ENCODE peak calls at places on chromosome 15, in four cellular contexts. One of them, this sample, is unnamed.
A peak's percentile ranks its signal among the peaks of the same experiment; 100 is the strongest.

GRCh38 chr15:45448066-45448510 is 69.7 kb upstream of the GATM start:
- DNase-seq in MM.1S: no peak
- DNase-seq in hepatocyte: no peak
- DNase-seq in CD4-positive, CD25-positive, alpha-beta regulatory T cell: no peak
- DNase-seq in this sample: no peak

GRCh38 chr15:101027920-101028319 is 108.8 kb downstream of the LRRK1 start:
- DNase-seq in hepatocyte: no peak
- DNase-seq in CD4-positive, CD25-positive, alpha-beta regulatory T cell: no peak
- DNase-seq in MM.1S: no peak
- DNase-seq in this sample: no peak

GRCh38 chr15:59688383-59688887 is 685 bp downstream of the BNIP2 start:
- DNase-seq in CD4-positive, CD25-positive, alpha-beta regulatory T cell: peak; percentile 29
- DNase-seq in MM.1S: peak; percentile 33
- DNase-seq in hepatocyte: no peak
- DNase-seq in this sample: no peak

GRCh38 chr15:29665441-29665985 is 156.8 kb downstream of the TJP1 start:
- DNase-seq in CD4-positive, CD25-positive, alpha-beta regulatory T cell: no peak
- DNase-seq in hepatocyte: no peak
- DNase-seq in MM.1S: no peak
- DNase-seq in this sample: no peak

GRCh38 chr15:100056411-100057072 is 285.2 kb downstream of the ADAMTS17 start:
- DNase-seq in hepatocyte: no peak
- DNase-seq in CD4-positive, CD25-positive, alpha-beta regulatory T cell: no peak
- DNase-seq in MM.1S: no peak
- DNase-seq in this sample: no peak

GRCh38 chr15:89024418-89024817 is 63.8 kb upstream of the ABHD2 start:
- DNase-seq in hepatocyte: no peak
- DNase-seq in CD4-positive, CD25-positive, alpha-beta regulatory T cell: no peak
- DNase-seq in MM.1S: no peak
- DNase-seq in this sample: no peak

GRCh38 chr15:48754011-48754410 is 56.9 kb downstream of the CEP152 start:
- DNase-seq in CD4-positive, CD25-positive, alpha-beta regulatory T cell: no peak
- DNase-seq in hepatocyte: no peak
- DNase-seq in MM.1S: no peak
- DNase-seq in this sample: no peak

GRCh38 chr15:20646529-20647142 is 105.0 kb upstream of the GOLGA6L6 start:
- DNase-seq in hepatocyte: no peak
- DNase-seq in MM.1S: peak; percentile 74
- DNase-seq in CD4-positive, CD25-positive, alpha-beta regulatory T cell: no peak
- DNase-seq in this sample: no peak

GRCh38 chr15:70199124-70199482 is 101.4 kb upstream of the TLE3 start:
- DNase-seq in hepatocyte: no peak
- DNase-seq in CD4-positive, CD25-positive, alpha-beta regulatory T cell: no peak
- DNase-seq in MM.1S: no peak
- DNase-seq in this sample: no peak

GRCh38 chr15:68795298-68795848 is 25.3 kb downstream of the ANP32A start:
- DNase-seq in MM.1S: peak; percentile 68
- DNase-seq in CD4-positive, CD25-positive, alpha-beta regulatory T cell: peak; percentile 53
- DNase-seq in hepatocyte: peak; percentile 86
- DNase-seq in this sample: peak; percentile 59

GRCh38 chr15:73745073-73745472 is 8.1 kb downstream of the INSYN1 start:
- DNase-seq in hepatocyte: no peak
- DNase-seq in CD4-positive, CD25-positive, alpha-beta regulatory T cell: no peak
- DNase-seq in MM.1S: no peak
- DNase-seq in this sample: no peak

GRCh38 chr15:71279757-71280141 is 164.5 kb downstream of the THSD4 start:
- DNase-seq in hepatocyte: no peak
- DNase-seq in CD4-positive, CD25-positive, alpha-beta regulatory T cell: no peak
- DNase-seq in MM.1S: no peak
- DNase-seq in this sample: no peak

GRCh38 chr15:71276355-71276665 is 161.0 kb downstream of the THSD4 start:
- DNase-seq in CD4-positive, CD25-positive, alpha-beta regulatory T cell: no peak
- DNase-seq in MM.1S: no peak
- DNase-seq in hepatocyte: peak; percentile 34
- DNase-seq in this sample: no peak

GRCh38 chr15:71282086-71282485 is 166.8 kb downstream of the THSD4 start:
- DNase-seq in CD4-positive, CD25-positive, alpha-beta regulatory T cell: no peak
- DNase-seq in hepatocyte: no peak
- DNase-seq in MM.1S: no peak
- DNase-seq in this sample: no peak

GRCh38 chr15:71275566-71276354 is 160.5 kb downstream of the THSD4 start:
- DNase-seq in hepatocyte: no peak
- DNase-seq in MM.1S: no peak
- DNase-seq in CD4-positive, CD25-positive, alpha-beta regulatory T cell: no peak
- DNase-seq in this sample: no peak

DNA sequence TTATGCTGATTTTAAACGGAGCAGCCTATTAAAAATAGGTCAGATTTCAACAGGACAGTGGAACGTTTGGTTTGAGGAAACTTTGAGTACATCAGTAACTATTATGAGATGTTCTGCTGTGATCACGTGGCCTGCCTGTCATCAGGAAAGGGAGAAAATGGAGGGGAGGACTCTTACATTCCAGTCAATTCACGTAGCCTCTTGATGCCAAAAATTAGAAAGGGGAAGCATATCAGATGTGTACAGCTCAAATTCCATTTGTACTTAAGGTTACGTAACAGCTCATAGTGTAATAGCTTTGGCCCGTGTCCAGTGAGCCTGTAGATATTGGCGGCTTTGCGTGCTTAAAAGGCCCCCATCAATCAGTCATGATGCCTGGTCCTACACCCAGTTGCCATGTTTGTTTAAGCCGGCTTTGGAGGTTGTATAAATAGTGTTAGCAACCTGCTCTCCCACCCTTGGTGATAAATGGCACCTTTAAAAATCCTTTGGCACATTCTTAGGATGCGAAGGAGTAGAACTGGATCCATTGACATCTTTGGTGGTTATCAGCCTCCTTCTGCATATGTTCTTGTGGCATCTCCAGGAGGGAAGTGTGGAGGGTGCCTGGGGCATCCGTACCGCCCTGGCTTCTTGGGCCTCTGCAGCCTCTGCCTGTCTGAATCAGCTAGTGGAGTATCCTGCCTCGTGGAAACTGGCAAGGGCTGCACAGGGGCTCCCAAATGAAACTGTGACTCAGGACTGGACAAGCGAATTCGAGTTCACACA is 163.9 kb downstream of the THSD4 start:
- DNase-seq in MM.1S: no peak
- DNase-seq in hepatocyte: peak; percentile 81
- DNase-seq in CD4-positive, CD25-positive, alpha-beta regulatory T cell: no peak
- DNase-seq in this sample: no peak
- H3K27ac ChIP-seq in MM.1S: no peak overlapping the region
- H3K27ac ChIP-seq in hepatocyte: peak overlapping the region; percentile 39
- H3K27ac ChIP-seq in CD4-positive, CD25-positive, alpha-beta regulatory T cell: no peak overlapping the region
- H3K27ac ChIP-seq in this sample: no peak overlapping the region

GRCh38 chr15:66408690-66409089 is 22.0 kb downstream of the MAP2K1 start:
- DNase-seq in CD4-positive, CD25-positive, alpha-beta regulatory T cell: no peak
- DNase-seq in MM.1S: no peak
- DNase-seq in hepatocyte: no peak
- DNase-seq in this sample: no peak
- H3K4me1 ChIP-seq in CD4-positive, CD25-positive, alpha-beta regulatory T cell: peaks cover 53% of the 10 kb centered on the region
- H3K4me1 ChIP-seq in MM.1S: peaks cover 25% of the 10 kb centered on the region
- H3K4me1 ChIP-seq in hepatocyte: no peaks in the 10 kb centered on the region
- H3K4me1 ChIP-seq in this sample: peaks cover 79% of the 10 kb centered on the region

GRCh38 chr15:40435331-40436089 is 5.2 kb upstream of the BAHD1 start:
- DNase-seq in MM.1S: no peak
- DNase-seq in hepatocyte: no peak
- DNase-seq in CD4-positive, CD25-positive, alpha-beta regulatory T cell: no peak
- DNase-seq in this sample: no peak
- H3K4me3 ChIP-seq in MM.1S: peak overlapping the region; percentile 50
- H3K4me3 ChIP-seq in hepatocyte: peak overlapping the region; percentile 45
- H3K4me3 ChIP-seq in CD4-positive, CD25-positive, alpha-beta regulatory T cell: no peak overlapping the region
- H3K4me3 ChIP-seq in this sample: peak overlapping the region; percentile 45

DNA sequence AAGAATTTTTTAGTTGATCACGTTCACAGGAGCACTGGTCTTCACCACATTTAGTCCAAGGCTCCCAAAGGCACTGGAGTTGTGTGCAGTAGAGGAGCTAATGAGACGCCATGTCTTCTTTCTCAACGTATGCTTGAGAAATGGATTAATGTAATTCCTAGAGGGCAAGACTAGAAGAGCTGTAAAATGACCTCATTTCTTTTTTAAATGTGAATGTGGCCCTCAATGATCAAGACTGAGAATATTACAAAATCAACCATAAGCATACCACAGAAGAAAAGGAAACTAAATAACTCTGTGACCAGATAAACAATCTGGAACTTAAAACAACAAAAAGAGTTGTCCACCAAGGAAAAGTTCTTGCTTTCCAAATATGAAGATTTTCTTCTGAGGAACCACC is 112.1 kb upstream of the THBS1 start:
- DNase-seq in CD4-positive, CD25-positive, alpha-beta regulatory T cell: no peak
- DNase-seq in MM.1S: no peak
- DNase-seq in hepatocyte: no peak
- DNase-seq in this sample: no peak
- H3K27ac ChIP-seq in CD4-positive, CD25-positive, alpha-beta regulatory T cell: no peak overlapping the region
- H3K27ac ChIP-seq in MM.1S: no peak overlapping the region
- H3K27ac ChIP-seq in hepatocyte: no peak overlapping the region
- H3K27ac ChIP-seq in this sample: no peak overlapping the region

GRCh38 chr15:98933376-98933775 is 74.2 kb downstream of the PGPEP1L start:
- DNase-seq in MM.1S: no peak
- DNase-seq in CD4-positive, CD25-positive, alpha-beta regulatory T cell: no peak
- DNase-seq in hepatocyte: no peak
- DNase-seq in this sample: no peak
- H3K4me1 ChIP-seq in MM.1S: no peaks in the 10 kb centered on the region
- H3K4me1 ChIP-seq in CD4-positive, CD25-positive, alpha-beta regulatory T cell: no peaks in the 10 kb centered on the region
- H3K4me1 ChIP-seq in hepatocyte: no peaks in the 10 kb centered on the region
- H3K4me1 ChIP-seq in this sample: no peaks in the 10 kb centered on the region

DNA sequence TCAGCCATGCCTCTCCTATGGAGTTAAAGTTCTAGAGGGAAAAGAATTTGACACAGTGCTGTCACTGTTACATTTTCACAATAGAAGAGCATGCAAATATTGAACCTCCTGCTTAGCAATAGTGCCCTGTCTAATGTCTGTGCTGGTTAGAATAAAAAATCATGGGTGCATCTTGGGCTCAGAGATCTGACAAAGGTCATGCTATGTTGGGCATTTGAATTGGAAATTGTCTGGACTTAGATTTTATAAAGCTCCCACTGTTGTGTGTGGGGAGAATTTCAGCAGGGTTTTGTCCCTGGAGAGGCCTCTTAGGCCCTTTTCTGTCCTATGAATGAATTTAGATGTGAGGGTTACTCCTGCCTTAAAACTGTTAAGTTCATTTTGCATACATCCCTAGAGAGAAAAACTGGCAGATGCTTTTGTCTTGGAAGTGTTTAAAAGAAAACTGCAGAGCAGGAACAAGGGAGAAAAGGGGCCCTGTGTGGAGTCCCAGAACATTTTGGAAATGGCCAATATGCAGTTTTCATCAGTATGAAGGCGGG is 20.5 kb downstream of the CDIN1 start:
- DNase-seq in hepatocyte: no peak
- DNase-seq in CD4-positive, CD25-positive, alpha-beta regulatory T cell: no peak
- DNase-seq in MM.1S: no peak
- DNase-seq in this sample: no peak
- H3K4me3 ChIP-seq in hepatocyte: no peak overlapping the region
- H3K4me3 ChIP-seq in CD4-positive, CD25-positive, alpha-beta regulatory T cell: no peak overlapping the region
- H3K4me3 ChIP-seq in MM.1S: no peak overlapping the region
- H3K4me3 ChIP-seq in this sample: no peak overlapping the region

GRCh38 chr15:58306591-58307312 is 125.0 kb upstream of the LIPC start:
- DNase-seq in hepatocyte: no peak
- DNase-seq in MM.1S: no peak
- DNase-seq in CD4-positive, CD25-positive, alpha-beta regulatory T cell: no peak
- DNase-seq in this sample: no peak

GRCh38 chr15:58308742-58309355 is 122.9 kb upstream of the LIPC start:
- DNase-seq in CD4-positive, CD25-positive, alpha-beta regulatory T cell: no peak
- DNase-seq in hepatocyte: no peak
- DNase-seq in MM.1S: no peak
- DNase-seq in this sample: no peak

GRCh38 chr15:58309993-58310928 is 121.5 kb upstream of the LIPC start:
- DNase-seq in MM.1S: no peak
- DNase-seq in CD4-positive, CD25-positive, alpha-beta regulatory T cell: no peak
- DNase-seq in hepatocyte: no peak
- DNase-seq in this sample: no peak

GRCh38 chr15:58311551-58311950 is 120.2 kb upstream of the LIPC start:
- DNase-seq in CD4-positive, CD25-positive, alpha-beta regulatory T cell: no peak
- DNase-seq in MM.1S: no peak
- DNase-seq in hepatocyte: no peak
- DNase-seq in this sample: no peak

DNA sequence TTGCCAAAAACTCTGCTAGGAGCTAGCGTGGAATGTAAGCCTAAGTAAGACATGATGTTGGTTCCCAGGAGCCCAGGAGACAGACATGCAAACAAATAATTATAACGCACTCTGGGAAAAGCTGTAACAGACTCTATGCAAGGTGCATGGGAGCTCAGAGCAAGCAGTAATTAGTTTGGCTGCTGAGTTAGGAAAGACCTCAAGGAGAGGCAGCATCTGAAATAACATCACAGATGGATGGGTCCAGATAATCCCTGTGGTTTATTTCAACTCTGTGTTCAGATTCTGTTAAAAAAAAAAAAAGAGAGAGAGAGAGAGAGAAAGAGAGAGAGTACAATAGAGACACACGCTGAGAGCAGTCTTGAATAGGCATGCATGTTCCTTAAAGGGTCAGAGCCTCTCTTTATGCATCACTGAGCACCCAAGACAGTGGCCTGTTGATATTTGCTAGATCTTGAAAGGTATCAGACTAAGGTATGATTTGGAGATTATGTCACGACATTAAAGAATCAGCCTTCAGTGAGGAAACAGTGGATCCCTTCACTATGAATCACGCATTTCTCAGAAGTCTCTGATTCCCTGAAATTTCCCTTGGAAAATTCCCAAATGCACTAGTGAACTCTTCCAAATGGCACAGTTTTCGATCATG is 124.4 kb upstream of the LIPC start:
- DNase-seq in MM.1S: no peak
- DNase-seq in CD4-positive, CD25-positive, alpha-beta regulatory T cell: no peak
- DNase-seq in hepatocyte: no peak
- DNase-seq in this sample: no peak
- H3K27ac ChIP-seq in MM.1S: no peak overlapping the region
- H3K27ac ChIP-seq in CD4-positive, CD25-positive, alpha-beta regulatory T cell: no peak overlapping the region
- H3K27ac ChIP-seq in hepatocyte: peak overlapping the region; percentile 4
- H3K27ac ChIP-seq in this sample: no peak overlapping the region

This sample was measured in CD8-positive, alpha-beta memory T cell.